ENCODE peak calls at places on chromosomes 2 and 18, in four cellular contexts. One of them, this sample, is unnamed.

GRCh38 chr2:104521247-104521646 is 332.7 kb upstream of the POU3F3 start:
- DNase-seq in HepG2: peak; percentile 15
- DNase-seq in GM23248: no peak
- DNase-seq in mammary epithelial cell: no peak
- DNase-seq in this sample: peak; percentile 38

GRCh38 chr2:232655392-232655791 is 22.0 kb downstream of the EFHD1 start:
- DNase-seq in mammary epithelial cell: no peak
- DNase-seq in HepG2: no peak
- DNase-seq in GM23248: no peak
- DNase-seq in this sample: no peak

GRCh38 chr18:79489900-79490592 is 94.3 kb downstream of the NFATC1 start:
- DNase-seq in mammary epithelial cell: no peak
- DNase-seq in GM23248: no peak
- DNase-seq in HepG2: no peak
- DNase-seq in this sample: no peak

GRCh38 chr2:240269380-240269779 is 128.9 kb upstream of the OTOS start:
- DNase-seq in GM23248: no peak
- DNase-seq in HepG2: no peak
- DNase-seq in mammary epithelial cell: no peak
- DNase-seq in this sample: no peak

GRCh38 chr18:35387367-35387685 is 10.2 kb upstream of the ZNF396 start:
- DNase-seq in mammary epithelial cell: no peak
- DNase-seq in HepG2: no peak
- DNase-seq in GM23248: no peak
- DNase-seq in this sample: no peak

GRCh38 chr18:47209166-47209565 is 33.0 kb upstream of the IER3IP1 start:
- DNase-seq in GM23248: peak; percentile 24
- DNase-seq in HepG2: no peak
- DNase-seq in mammary epithelial cell: peak; percentile 8
- DNase-seq in this sample: no peak

GRCh38 chr18:79068299-79068945 is 772 bp upstream of the ATP9B start:
- DNase-seq in mammary epithelial cell: no peak
- DNase-seq in HepG2: no peak
- DNase-seq in GM23248: peak; percentile 54
- DNase-seq in this sample: no peak

GRCh38 chr2:101253013-101253712 is 477 bp downstream of the CNOT11 start:
- DNase-seq in HepG2: no peak
- DNase-seq in mammary epithelial cell: peak; percentile 68
- DNase-seq in GM23248: peak; percentile 83
- DNase-seq in this sample: no peak

GRCh38 chr2:198314559-198315153 is 510.3 kb downstream of the PLCL1 start:
- DNase-seq in mammary epithelial cell: peak; percentile 49
- DNase-seq in HepG2: peak; percentile 39
- DNase-seq in GM23248: peak; percentile 79
- DNase-seq in this sample: no peak

GRCh38 chr2:234198976-234199375 is 148.5 kb downstream of the SPP2 start:
- DNase-seq in mammary epithelial cell: peak; percentile 28
- DNase-seq in HepG2: no peak
- DNase-seq in GM23248: peak; percentile 43
- DNase-seq in this sample: no peak

GRCh38 chr2:100135415-100135814 is 7.0 kb downstream of the AFF3 start:
- DNase-seq in GM23248: no peak
- DNase-seq in mammary epithelial cell: no peak
- DNase-seq in HepG2: no peak
- DNase-seq in this sample: no peak

GRCh38 chr2:144683063-144683740 is 163.3 kb upstream of the ZEB2 start:
- DNase-seq in mammary epithelial cell: no peak
- DNase-seq in GM23248: no peak
- DNase-seq in HepG2: no peak
- DNase-seq in this sample: no peak

GRCh38 chr18:69759046-69759445 is 188.6 kb downstream of the CD226 start:
- DNase-seq in HepG2: no peak
- DNase-seq in GM23248: peak; percentile 57
- DNase-seq in mammary epithelial cell: no peak
- DNase-seq in this sample: no peak

GRCh38 chr18:46073474-46074331 is 1.6 kb upstream of the PSTPIP2 start:
- DNase-seq in HepG2: peak; percentile 62
- DNase-seq in GM23248: peak; percentile 81
- DNase-seq in mammary epithelial cell: peak; percentile 63
- DNase-seq in this sample: peak; percentile 61

GRCh38 chr2:714005-714741 is 37.0 kb upstream of the TMEM18 start:
- DNase-seq in HepG2: peak; percentile 49
- DNase-seq in mammary epithelial cell: peak; percentile 25
- DNase-seq in GM23248: peak; percentile 66
- DNase-seq in this sample: peak; percentile 34

GRCh38 chr18:77250501-77250925 is 865 bp downstream of the GALR1 start:
- DNase-seq in GM23248: no peak
- DNase-seq in HepG2: no peak
- DNase-seq in mammary epithelial cell: no peak
- DNase-seq in this sample: no peak
- TF ChIP-seq EZH2 in GM23248: no peak
- TF ChIP-seq EZH2 in HepG2: no peak
- TF ChIP-seq EZH2 in mammary epithelial cell: peak; percentile 84
- TF ChIP-seq EZH2 in this sample: peak; percentile 74

DNA sequence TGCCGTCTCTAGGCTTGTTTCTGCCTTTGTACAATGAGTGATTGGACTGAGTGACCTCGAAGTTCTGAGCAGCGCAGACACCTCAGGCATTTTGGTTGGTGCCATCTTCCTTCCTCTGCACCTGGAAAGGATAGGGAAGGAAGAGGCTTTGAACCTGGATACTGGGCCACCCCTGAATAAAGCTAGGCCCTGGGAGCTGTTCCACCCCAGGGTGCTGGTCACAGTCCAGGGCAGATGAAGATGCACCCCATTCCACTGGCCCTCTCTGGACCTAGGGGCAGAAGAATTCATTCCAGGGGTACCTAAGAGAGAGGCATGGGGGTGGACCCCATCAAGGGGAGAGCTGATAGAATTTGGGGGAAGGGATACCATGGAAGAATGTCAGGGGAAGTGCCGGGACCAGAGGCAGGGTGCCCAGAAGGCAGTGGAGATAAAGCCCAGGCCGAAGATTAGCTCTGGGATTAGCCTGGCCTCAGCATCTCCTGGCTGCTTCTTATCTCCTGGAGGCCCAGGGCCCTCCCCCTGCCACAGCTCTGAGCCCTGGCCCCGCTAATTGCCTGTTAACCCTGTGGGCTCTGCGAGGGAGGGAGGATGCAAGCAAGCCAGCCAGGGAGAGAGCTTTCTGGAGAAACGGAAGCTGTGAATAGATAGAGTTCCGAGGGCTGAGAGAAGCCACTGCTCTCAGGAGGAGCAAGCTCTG is 11.4 kb downstream of the ASIC4 start:
- DNase-seq in HepG2: no peak
- DNase-seq in GM23248: no peak
- DNase-seq in mammary epithelial cell: no peak
- DNase-seq in this sample: no peak
- TF ChIP-seq EZH2 in HepG2: no peak
- TF ChIP-seq EZH2 in GM23248: no peak
- TF ChIP-seq EZH2 in mammary epithelial cell: no peak
- TF ChIP-seq EZH2 in this sample: no peak

DNA sequence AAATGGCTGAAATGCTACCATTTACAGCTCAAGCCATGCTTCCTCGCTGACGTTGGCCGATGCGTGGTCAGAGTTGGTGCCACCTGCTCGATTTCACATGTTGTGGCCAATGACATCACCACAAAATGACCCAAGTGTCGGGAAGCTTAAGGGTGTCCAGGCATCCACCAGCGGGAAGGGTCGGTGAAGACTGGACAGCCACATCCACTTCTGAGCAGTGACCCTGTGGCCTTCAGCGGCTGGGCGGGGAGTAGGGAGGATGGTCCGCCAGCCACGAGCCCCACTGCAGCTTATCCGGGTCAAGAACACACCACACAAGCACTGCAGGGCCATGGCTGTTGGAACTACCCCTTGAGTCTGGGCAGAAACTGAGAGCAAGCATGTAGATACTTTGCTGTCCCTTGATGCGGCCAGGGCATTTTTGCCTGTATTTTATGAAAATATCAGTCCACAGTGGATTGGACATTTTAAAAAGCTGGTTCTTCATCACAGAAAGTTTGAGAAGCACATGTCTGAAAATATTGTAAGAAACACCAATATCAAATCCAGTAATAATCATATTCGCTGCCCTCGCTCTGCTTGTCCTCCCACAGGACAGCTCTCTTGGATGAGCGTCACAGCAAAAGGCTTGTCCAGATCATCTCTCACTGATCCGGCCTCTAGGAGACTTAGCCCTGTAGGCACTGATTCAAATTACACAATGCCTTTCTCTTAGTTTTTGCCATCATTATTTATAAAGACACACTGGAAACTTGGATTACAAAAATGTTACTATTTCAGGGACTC is 174.0 kb downstream of the TWIST2 start:
- DNase-seq in HepG2: no peak
- DNase-seq in mammary epithelial cell: no peak
- DNase-seq in GM23248: peak; percentile 43
- DNase-seq in this sample: no peak
- TF ChIP-seq EZH2 in HepG2: no peak
- TF ChIP-seq EZH2 in mammary epithelial cell: no peak
- TF ChIP-seq EZH2 in GM23248: no peak
- TF ChIP-seq EZH2 in this sample: no peak

DNA sequence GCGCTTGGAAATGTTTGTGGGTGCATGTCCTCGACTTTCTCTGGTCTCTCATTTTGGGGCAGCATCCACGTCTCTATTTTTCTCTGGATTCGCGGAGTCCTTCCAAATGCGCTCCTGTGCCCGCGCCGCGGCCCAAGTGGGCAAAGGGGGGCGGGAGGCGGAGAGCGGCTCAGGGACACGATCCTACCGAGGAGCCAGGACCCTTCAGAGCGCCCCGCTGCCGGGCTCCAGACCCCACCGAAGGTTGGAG is 990 bp downstream of the EPAS1 start:
- DNase-seq in GM23248: peak; percentile 51
- DNase-seq in mammary epithelial cell: no peak
- DNase-seq in HepG2: no peak
- DNase-seq in this sample: peak; percentile 70
- TF ChIP-seq EZH2 in GM23248: no peak
- TF ChIP-seq EZH2 in mammary epithelial cell: no peak
- TF ChIP-seq EZH2 in HepG2: no peak
- TF ChIP-seq EZH2 in this sample: no peak

DNA sequence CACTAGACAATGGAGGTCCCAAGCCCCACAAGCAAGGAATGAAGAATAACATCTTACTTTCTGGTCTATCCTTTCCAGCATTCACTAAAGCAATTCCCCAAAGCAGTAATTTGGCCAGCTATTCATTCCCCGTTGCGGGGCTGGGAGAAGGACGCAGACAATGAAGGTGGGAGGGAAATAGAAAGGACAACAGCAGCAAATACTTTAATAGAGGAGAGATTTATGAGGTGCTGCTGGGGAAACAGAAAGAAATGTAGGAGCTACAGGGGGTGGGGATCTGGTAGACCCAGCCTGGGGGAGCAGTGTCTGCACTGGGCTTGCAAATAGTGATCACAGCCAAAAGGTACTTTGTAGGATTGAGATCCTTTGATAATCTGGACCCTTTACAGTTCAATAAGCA is 13.9 kb upstream of the ATL2 start:
- DNase-seq in HepG2: no peak
- DNase-seq in GM23248: no peak
- DNase-seq in mammary epithelial cell: no peak
- DNase-seq in this sample: no peak
- TF ChIP-seq EZH2 in HepG2: no peak
- TF ChIP-seq EZH2 in GM23248: no peak
- TF ChIP-seq EZH2 in mammary epithelial cell: no peak
- TF ChIP-seq EZH2 in this sample: no peak

GRCh38 chr2:23118313-23118712 is 266.7 kb upstream of the KLHL29 start:
- DNase-seq in mammary epithelial cell: no peak
- DNase-seq in HepG2: no peak
- DNase-seq in GM23248: no peak
- DNase-seq in this sample: no peak
- TF ChIP-seq EZH2 in mammary epithelial cell: no peak
- TF ChIP-seq EZH2 in HepG2: no peak
- TF ChIP-seq EZH2 in GM23248: no peak
- TF ChIP-seq EZH2 in this sample: no peak

GRCh38 chr2:72148975-72149555 is 1.4 kb upstream of the CYP26B1 start:
- DNase-seq in GM23248: peak; percentile 69
- DNase-seq in HepG2: no peak
- DNase-seq in mammary epithelial cell: peak; percentile 15
- DNase-seq in this sample: peak; percentile 78
- TF ChIP-seq EZH2 in GM23248: no peak
- TF ChIP-seq EZH2 in HepG2: peak; percentile 97
- TF ChIP-seq EZH2 in mammary epithelial cell: no peak
- TF ChIP-seq EZH2 in this sample: no peak

GRCh38 chr2:237859533-237860272 is at the start of gene RAMP1:
- DNase-seq in mammary epithelial cell: no peak
- DNase-seq in GM23248: peak; percentile 66
- DNase-seq in HepG2: no peak
- DNase-seq in this sample: no peak
- TF ChIP-seq EZH2 in mammary epithelial cell: no peak
- TF ChIP-seq EZH2 in GM23248: no peak
- TF ChIP-seq EZH2 in HepG2: no peak
- TF ChIP-seq EZH2 in this sample: peak; percentile 62

GRCh38 chr2:131035826-131036231 is 57.4 kb downstream of the FAM168B start:
- DNase-seq in HepG2: no peak
- DNase-seq in GM23248: peak; percentile 15
- DNase-seq in mammary epithelial cell: no peak
- DNase-seq in this sample: no peak
- TF ChIP-seq EZH2 in HepG2: no peak
- TF ChIP-seq EZH2 in GM23248: no peak
- TF ChIP-seq EZH2 in mammary epithelial cell: no peak
- TF ChIP-seq EZH2 in this sample: no peak

This sample was measured in H1.